ENCODE peak calls at places on chromosomes 12 and 14, in five cellular contexts. One of them, this sample, is unnamed.

GRCh38 chr14:56334458-56334857 is 216.2 kb downstream of the PELI2 start:
- DNase-seq in stimulated activated CD8-positive, alpha-beta memory T cell treated with anti-CD3 and anti-CD28 coated beads, Interleukin-4, amount 100 ng/mL, for 1 hour: no peak
- DNase-seq in stimulated activated CD4-positive, alpha-beta T cell treated with anti-CD3 and anti-CD28 coated beads, Interleukin-4, amount 100 ng/mL, for 24 hours: no peak
- DNase-seq in activated CD4-positive, alpha-beta T cell treated with anti-CD3 and anti-CD28 coated beads for 48 hours: no peak
- DNase-seq in HEK293T: no peak
- DNase-seq in this sample: peak; percentile 16

GRCh38 chr12:57276935-57277563 is 26.1 kb upstream of the STAC3 start:
- DNase-seq in activated CD4-positive, alpha-beta T cell treated with anti-CD3 and anti-CD28 coated beads for 48 hours: peak; percentile 55
- DNase-seq in stimulated activated CD8-positive, alpha-beta memory T cell treated with anti-CD3 and anti-CD28 coated beads, Interleukin-4, amount 100 ng/mL, for 1 hour: no peak
- DNase-seq in stimulated activated CD4-positive, alpha-beta T cell treated with anti-CD3 and anti-CD28 coated beads, Interleukin-4, amount 100 ng/mL, for 24 hours: peak; percentile 15
- DNase-seq in HEK293T: peak; percentile 43
- DNase-seq in this sample: peak; percentile 12

GRCh38 chr14:93207468-93208308 is 632 bp downstream of the UBR7 start:
- DNase-seq in stimulated activated CD4-positive, alpha-beta T cell treated with anti-CD3 and anti-CD28 coated beads, Interleukin-4, amount 100 ng/mL, for 24 hours: peak; percentile 30
- DNase-seq in stimulated activated CD8-positive, alpha-beta memory T cell treated with anti-CD3 and anti-CD28 coated beads, Interleukin-4, amount 100 ng/mL, for 1 hour: no peak
- DNase-seq in activated CD4-positive, alpha-beta T cell treated with anti-CD3 and anti-CD28 coated beads for 48 hours: peak; percentile 39
- DNase-seq in HEK293T: peak; percentile 52
- DNase-seq in this sample: no peak

GRCh38 chr12:6341439-6342139 is at the start of gene TNFRSF1A:
- DNase-seq in stimulated activated CD8-positive, alpha-beta memory T cell treated with anti-CD3 and anti-CD28 coated beads, Interleukin-4, amount 100 ng/mL, for 1 hour: no peak
- DNase-seq in stimulated activated CD4-positive, alpha-beta T cell treated with anti-CD3 and anti-CD28 coated beads, Interleukin-4, amount 100 ng/mL, for 24 hours: peak; percentile 59
- DNase-seq in HEK293T: peak; percentile 75
- DNase-seq in activated CD4-positive, alpha-beta T cell treated with anti-CD3 and anti-CD28 coated beads for 48 hours: peak; percentile 62
- DNase-seq in this sample: peak; percentile 80

GRCh38 chr14:79278286-79278797 is 933.0 kb downstream of the DIO2 start:
- DNase-seq in stimulated activated CD4-positive, alpha-beta T cell treated with anti-CD3 and anti-CD28 coated beads, Interleukin-4, amount 100 ng/mL, for 24 hours: no peak
- DNase-seq in stimulated activated CD8-positive, alpha-beta memory T cell treated with anti-CD3 and anti-CD28 coated beads, Interleukin-4, amount 100 ng/mL, for 1 hour: no peak
- DNase-seq in HEK293T: no peak
- DNase-seq in activated CD4-positive, alpha-beta T cell treated with anti-CD3 and anti-CD28 coated beads for 48 hours: no peak
- DNase-seq in this sample: no peak

GRCh38 chr12:67701121-67701520 is 52.6 kb downstream of the DYRK2 start:
- DNase-seq in HEK293T: no peak
- DNase-seq in stimulated activated CD8-positive, alpha-beta memory T cell treated with anti-CD3 and anti-CD28 coated beads, Interleukin-4, amount 100 ng/mL, for 1 hour: no peak
- DNase-seq in activated CD4-positive, alpha-beta T cell treated with anti-CD3 and anti-CD28 coated beads for 48 hours: no peak
- DNase-seq in stimulated activated CD4-positive, alpha-beta T cell treated with anti-CD3 and anti-CD28 coated beads, Interleukin-4, amount 100 ng/mL, for 24 hours: no peak
- DNase-seq in this sample: no peak

GRCh38 chr14:60331201-60332045 is 82.4 kb downstream of the PPM1A start:
- DNase-seq in stimulated activated CD8-positive, alpha-beta memory T cell treated with anti-CD3 and anti-CD28 coated beads, Interleukin-4, amount 100 ng/mL, for 1 hour: peak; percentile 53
- DNase-seq in stimulated activated CD4-positive, alpha-beta T cell treated with anti-CD3 and anti-CD28 coated beads, Interleukin-4, amount 100 ng/mL, for 24 hours: peak; percentile 84
- DNase-seq in activated CD4-positive, alpha-beta T cell treated with anti-CD3 and anti-CD28 coated beads for 48 hours: peak; percentile 88
- DNase-seq in HEK293T: peak; percentile 71
- DNase-seq in this sample: peak; percentile 19

GRCh38 chr12:92075425-92075891 is 70.2 kb downstream of the BTG1 start:
- DNase-seq in stimulated activated CD4-positive, alpha-beta T cell treated with anti-CD3 and anti-CD28 coated beads, Interleukin-4, amount 100 ng/mL, for 24 hours: no peak
- DNase-seq in activated CD4-positive, alpha-beta T cell treated with anti-CD3 and anti-CD28 coated beads for 48 hours: no peak
- DNase-seq in stimulated activated CD8-positive, alpha-beta memory T cell treated with anti-CD3 and anti-CD28 coated beads, Interleukin-4, amount 100 ng/mL, for 1 hour: no peak
- DNase-seq in HEK293T: no peak
- DNase-seq in this sample: no peak

GRCh38 chr12:77299910-77300772 is 234.8 kb upstream of the E2F7 start:
- DNase-seq in activated CD4-positive, alpha-beta T cell treated with anti-CD3 and anti-CD28 coated beads for 48 hours: no peak
- DNase-seq in stimulated activated CD8-positive, alpha-beta memory T cell treated with anti-CD3 and anti-CD28 coated beads, Interleukin-4, amount 100 ng/mL, for 1 hour: no peak
- DNase-seq in stimulated activated CD4-positive, alpha-beta T cell treated with anti-CD3 and anti-CD28 coated beads, Interleukin-4, amount 100 ng/mL, for 24 hours: no peak
- DNase-seq in HEK293T: no peak
- DNase-seq in this sample: peak; percentile 85

GRCh38 chr14:90087433-90087832 is 25.6 kb downstream of the KCNK13 start:
- DNase-seq in activated CD4-positive, alpha-beta T cell treated with anti-CD3 and anti-CD28 coated beads for 48 hours: no peak
- DNase-seq in HEK293T: no peak
- DNase-seq in stimulated activated CD8-positive, alpha-beta memory T cell treated with anti-CD3 and anti-CD28 coated beads, Interleukin-4, amount 100 ng/mL, for 1 hour: no peak
- DNase-seq in stimulated activated CD4-positive, alpha-beta T cell treated with anti-CD3 and anti-CD28 coated beads, Interleukin-4, amount 100 ng/mL, for 24 hours: no peak
- DNase-seq in this sample: no peak

GRCh38 chr12:59940676-59941342 is 345.0 kb downstream of the SLC16A7 start:
- DNase-seq in HEK293T: no peak
- DNase-seq in stimulated activated CD4-positive, alpha-beta T cell treated with anti-CD3 and anti-CD28 coated beads, Interleukin-4, amount 100 ng/mL, for 24 hours: no peak
- DNase-seq in stimulated activated CD8-positive, alpha-beta memory T cell treated with anti-CD3 and anti-CD28 coated beads, Interleukin-4, amount 100 ng/mL, for 1 hour: no peak
- DNase-seq in activated CD4-positive, alpha-beta T cell treated with anti-CD3 and anti-CD28 coated beads for 48 hours: no peak
- DNase-seq in this sample: no peak

GRCh38 chr12:114478891-114479290 is 72.9 kb upstream of the TBX5 start:
- DNase-seq in stimulated activated CD8-positive, alpha-beta memory T cell treated with anti-CD3 and anti-CD28 coated beads, Interleukin-4, amount 100 ng/mL, for 1 hour: no peak
- DNase-seq in HEK293T: no peak
- DNase-seq in activated CD4-positive, alpha-beta T cell treated with anti-CD3 and anti-CD28 coated beads for 48 hours: no peak
- DNase-seq in stimulated activated CD4-positive, alpha-beta T cell treated with anti-CD3 and anti-CD28 coated beads, Interleukin-4, amount 100 ng/mL, for 24 hours: no peak
- DNase-seq in this sample: no peak

GRCh38 chr12:101783150-101783549 is 43.9 kb upstream of the SYCP3 start:
- DNase-seq in activated CD4-positive, alpha-beta T cell treated with anti-CD3 and anti-CD28 coated beads for 48 hours: no peak
- DNase-seq in stimulated activated CD4-positive, alpha-beta T cell treated with anti-CD3 and anti-CD28 coated beads, Interleukin-4, amount 100 ng/mL, for 24 hours: no peak
- DNase-seq in HEK293T: no peak
- DNase-seq in stimulated activated CD8-positive, alpha-beta memory T cell treated with anti-CD3 and anti-CD28 coated beads, Interleukin-4, amount 100 ng/mL, for 1 hour: no peak
- DNase-seq in this sample: peak; percentile 8

GRCh38 chr12:116319316-116319715 is 41.8 kb upstream of the MED13L start:
- DNase-seq in activated CD4-positive, alpha-beta T cell treated with anti-CD3 and anti-CD28 coated beads for 48 hours: no peak
- DNase-seq in stimulated activated CD8-positive, alpha-beta memory T cell treated with anti-CD3 and anti-CD28 coated beads, Interleukin-4, amount 100 ng/mL, for 1 hour: no peak
- DNase-seq in stimulated activated CD4-positive, alpha-beta T cell treated with anti-CD3 and anti-CD28 coated beads, Interleukin-4, amount 100 ng/mL, for 24 hours: no peak
- DNase-seq in HEK293T: no peak
- DNase-seq in this sample: peak; percentile 19

GRCh38 chr12:53223391-53224267 is 8.4 kb downstream of the RARG start:
- DNase-seq in HEK293T: no peak
- DNase-seq in stimulated activated CD8-positive, alpha-beta memory T cell treated with anti-CD3 and anti-CD28 coated beads, Interleukin-4, amount 100 ng/mL, for 1 hour: no peak
- DNase-seq in activated CD4-positive, alpha-beta T cell treated with anti-CD3 and anti-CD28 coated beads for 48 hours: no peak
- DNase-seq in stimulated activated CD4-positive, alpha-beta T cell treated with anti-CD3 and anti-CD28 coated beads, Interleukin-4, amount 100 ng/mL, for 24 hours: no peak
- DNase-seq in this sample: no peak

GRCh38 chr12:99824900-99825562 is 159.7 kb downstream of the ANKS1B start:
- DNase-seq in HEK293T: no peak
- DNase-seq in activated CD4-positive, alpha-beta T cell treated with anti-CD3 and anti-CD28 coated beads for 48 hours: no peak
- DNase-seq in stimulated activated CD8-positive, alpha-beta memory T cell treated with anti-CD3 and anti-CD28 coated beads, Interleukin-4, amount 100 ng/mL, for 1 hour: no peak
- DNase-seq in stimulated activated CD4-positive, alpha-beta T cell treated with anti-CD3 and anti-CD28 coated beads, Interleukin-4, amount 100 ng/mL, for 24 hours: no peak
- DNase-seq in this sample: no peak

GRCh38 chr12:107400686-107401447 is 284.7 kb upstream of the PWP1 start:
- DNase-seq in HEK293T: no peak
- DNase-seq in stimulated activated CD4-positive, alpha-beta T cell treated with anti-CD3 and anti-CD28 coated beads, Interleukin-4, amount 100 ng/mL, for 24 hours: no peak
- DNase-seq in stimulated activated CD8-positive, alpha-beta memory T cell treated with anti-CD3 and anti-CD28 coated beads, Interleukin-4, amount 100 ng/mL, for 1 hour: no peak
- DNase-seq in activated CD4-positive, alpha-beta T cell treated with anti-CD3 and anti-CD28 coated beads for 48 hours: no peak
- DNase-seq in this sample: peak; percentile 67

GRCh38 chr12:7017870-7018349 is 366 bp downstream of the LPCAT3 start:
- DNase-seq in HEK293T: peak; percentile 64
- DNase-seq in activated CD4-positive, alpha-beta T cell treated with anti-CD3 and anti-CD28 coated beads for 48 hours: no peak
- DNase-seq in stimulated activated CD8-positive, alpha-beta memory T cell treated with anti-CD3 and anti-CD28 coated beads, Interleukin-4, amount 100 ng/mL, for 1 hour: no peak
- DNase-seq in stimulated activated CD4-positive, alpha-beta T cell treated with anti-CD3 and anti-CD28 coated beads, Interleukin-4, amount 100 ng/mL, for 24 hours: no peak
- DNase-seq in this sample: no peak

GRCh38 chr14:38958589-38958988 is 144.4 kb downstream of the SEC23A start:
- DNase-seq in HEK293T: no peak
- DNase-seq in stimulated activated CD4-positive, alpha-beta T cell treated with anti-CD3 and anti-CD28 coated beads, Interleukin-4, amount 100 ng/mL, for 24 hours: no peak
- DNase-seq in stimulated activated CD8-positive, alpha-beta memory T cell treated with anti-CD3 and anti-CD28 coated beads, Interleukin-4, amount 100 ng/mL, for 1 hour: no peak
- DNase-seq in activated CD4-positive, alpha-beta T cell treated with anti-CD3 and anti-CD28 coated beads for 48 hours: no peak
- DNase-seq in this sample: no peak

GRCh38 chr14:101197595-101198397 is 294.3 kb upstream of the RTL1 start:
- DNase-seq in stimulated activated CD8-positive, alpha-beta memory T cell treated with anti-CD3 and anti-CD28 coated beads, Interleukin-4, amount 100 ng/mL, for 1 hour: no peak
- DNase-seq in HEK293T: no peak
- DNase-seq in activated CD4-positive, alpha-beta T cell treated with anti-CD3 and anti-CD28 coated beads for 48 hours: no peak
- DNase-seq in stimulated activated CD4-positive, alpha-beta T cell treated with anti-CD3 and anti-CD28 coated beads, Interleukin-4, amount 100 ng/mL, for 24 hours: no peak
- DNase-seq in this sample: no peak

GRCh38 chr12:133129368-133130037 is 571 bp downstream of the ZNF891 start:
- DNase-seq in stimulated activated CD8-positive, alpha-beta memory T cell treated with anti-CD3 and anti-CD28 coated beads, Interleukin-4, amount 100 ng/mL, for 1 hour: no peak
- DNase-seq in HEK293T: no peak
- DNase-seq in stimulated activated CD4-positive, alpha-beta T cell treated with anti-CD3 and anti-CD28 coated beads, Interleukin-4, amount 100 ng/mL, for 24 hours: no peak
- DNase-seq in activated CD4-positive, alpha-beta T cell treated with anti-CD3 and anti-CD28 coated beads for 48 hours: peak; percentile 18
- DNase-seq in this sample: peak; percentile 16

GRCh38 chr12:85794551-85794950 is 41.7 kb downstream of the RASSF9 start:
- DNase-seq in stimulated activated CD4-positive, alpha-beta T cell treated with anti-CD3 and anti-CD28 coated beads, Interleukin-4, amount 100 ng/mL, for 24 hours: no peak
- DNase-seq in stimulated activated CD8-positive, alpha-beta memory T cell treated with anti-CD3 and anti-CD28 coated beads, Interleukin-4, amount 100 ng/mL, for 1 hour: no peak
- DNase-seq in HEK293T: no peak
- DNase-seq in activated CD4-positive, alpha-beta T cell treated with anti-CD3 and anti-CD28 coated beads for 48 hours: no peak
- DNase-seq in this sample: peak; percentile 42

GRCh38 chr12:12230275-12230674 is 36.6 kb downstream of the LRP6 start:
- DNase-seq in stimulated activated CD4-positive, alpha-beta T cell treated with anti-CD3 and anti-CD28 coated beads, Interleukin-4, amount 100 ng/mL, for 24 hours: no peak
- DNase-seq in stimulated activated CD8-positive, alpha-beta memory T cell treated with anti-CD3 and anti-CD28 coated beads, Interleukin-4, amount 100 ng/mL, for 1 hour: no peak
- DNase-seq in activated CD4-positive, alpha-beta T cell treated with anti-CD3 and anti-CD28 coated beads for 48 hours: no peak
- DNase-seq in HEK293T: peak; percentile 11
- DNase-seq in this sample: no peak

GRCh38 chr14:26415618-26416123 is 182.2 kb downstream of the NOVA1 start:
- DNase-seq in activated CD4-positive, alpha-beta T cell treated with anti-CD3 and anti-CD28 coated beads for 48 hours: no peak
- DNase-seq in stimulated activated CD8-positive, alpha-beta memory T cell treated with anti-CD3 and anti-CD28 coated beads, Interleukin-4, amount 100 ng/mL, for 1 hour: no peak
- DNase-seq in stimulated activated CD4-positive, alpha-beta T cell treated with anti-CD3 and anti-CD28 coated beads, Interleukin-4, amount 100 ng/mL, for 24 hours: no peak
- DNase-seq in HEK293T: no peak
- DNase-seq in this sample: no peak

GRCh38 chr12:112937741-112938719 is at the start of gene OAS3:
- DNase-seq in stimulated activated CD4-positive, alpha-beta T cell treated with anti-CD3 and anti-CD28 coated beads, Interleukin-4, amount 100 ng/mL, for 24 hours: peak; percentile 61
- DNase-seq in stimulated activated CD8-positive, alpha-beta memory T cell treated with anti-CD3 and anti-CD28 coated beads, Interleukin-4, amount 100 ng/mL, for 1 hour: peak; percentile 31
- DNase-seq in activated CD4-positive, alpha-beta T cell treated with anti-CD3 and anti-CD28 coated beads for 48 hours: peak; percentile 63
- DNase-seq in HEK293T: peak; percentile 31
- DNase-seq in this sample: peak; percentile 49

GRCh38 chr12:46342562-46343033 is 30.0 kb downstream of the SLC38A2 start:
- DNase-seq in stimulated activated CD8-positive, alpha-beta memory T cell treated with anti-CD3 and anti-CD28 coated beads, Interleukin-4, amount 100 ng/mL, for 1 hour: no peak
- DNase-seq in HEK293T: peak; percentile 12
- DNase-seq in stimulated activated CD4-positive, alpha-beta T cell treated with anti-CD3 and anti-CD28 coated beads, Interleukin-4, amount 100 ng/mL, for 24 hours: peak; percentile 25
- DNase-seq in activated CD4-positive, alpha-beta T cell treated with anti-CD3 and anti-CD28 coated beads for 48 hours: no peak
- DNase-seq in this sample: no peak

GRCh38 chr14:64758711-64759554 is 54.7 kb downstream of the PLEKHG3 start:
- DNase-seq in stimulated activated CD4-positive, alpha-beta T cell treated with anti-CD3 and anti-CD28 coated beads, Interleukin-4, amount 100 ng/mL, for 24 hours: no peak
- DNase-seq in HEK293T: no peak
- DNase-seq in activated CD4-positive, alpha-beta T cell treated with anti-CD3 and anti-CD28 coated beads for 48 hours: no peak
- DNase-seq in stimulated activated CD8-positive, alpha-beta memory T cell treated with anti-CD3 and anti-CD28 coated beads, Interleukin-4, amount 100 ng/mL, for 1 hour: no peak
- DNase-seq in this sample: peak; percentile 54

GRCh38 chr14:72123755-72124154 is 191.5 kb downstream of the RGS6 start:
- DNase-seq in stimulated activated CD4-positive, alpha-beta T cell treated with anti-CD3 and anti-CD28 coated beads, Interleukin-4, amount 100 ng/mL, for 24 hours: no peak
- DNase-seq in activated CD4-positive, alpha-beta T cell treated with anti-CD3 and anti-CD28 coated beads for 48 hours: no peak
- DNase-seq in stimulated activated CD8-positive, alpha-beta memory T cell treated with anti-CD3 and anti-CD28 coated beads, Interleukin-4, amount 100 ng/mL, for 1 hour: no peak
- DNase-seq in HEK293T: no peak
- DNase-seq in this sample: no peak

GRCh38 chr14:52129733-52130132 is 60.9 kb upstream of the NID2 start:
- DNase-seq in stimulated activated CD4-positive, alpha-beta T cell treated with anti-CD3 and anti-CD28 coated beads, Interleukin-4, amount 100 ng/mL, for 24 hours: no peak
- DNase-seq in stimulated activated CD8-positive, alpha-beta memory T cell treated with anti-CD3 and anti-CD28 coated beads, Interleukin-4, amount 100 ng/mL, for 1 hour: no peak
- DNase-seq in HEK293T: no peak
- DNase-seq in activated CD4-positive, alpha-beta T cell treated with anti-CD3 and anti-CD28 coated beads for 48 hours: no peak
- DNase-seq in this sample: no peak

This sample was measured in stromal cell of bone marrow.